ENCODE peak calls at places on chromosome 15, in five cellular contexts. B, E, A, S and C are unnamed samples.

GRCh38 chr15:54619180-54619579 is 577.6 kb downstream of the RSL24D1 start:
- DNase-seq in B (no peak), A (no peak), S (no peak), E (no peak), C (no peak)

GRCh38 chr15:32849769-32850668 is 132.2 kb downstream of the GREM1 start:
- DNase-seq in E (no peak), S (no peak), B (no peak), A (peak), C (peak)

GRCh38 chr15:67174864-67175573 is 79.4 kb downstream of the AAGAB start:
- DNase-seq in A (no peak), S (peak), E (peak), B (no peak), C (peak)

GRCh38 chr15:42385206-42385979 is 26.1 kb downstream of the CAPN3 start:
- DNase-seq in B (peak), A (peak), S (no peak), E (peak), C (peak)

GRCh38 chr15:35256555-35256954 is 171.5 kb upstream of the NANOGP8 start:
- DNase-seq in A (no peak), S (no peak), E (no peak), B (no peak), C (peak)

GRCh38 chr15:98718426-98719168 is 70.3 kb downstream of the IGF1R start:
- DNase-seq in S (no peak), A (no peak), B (no peak), E (no peak), C (no peak)

GRCh38 chr15:100867476-100867875 is 12.2 kb upstream of the ALDH1A3 start:
- DNase-seq in A (no peak), E (no peak), S (no peak), B (no peak), C (no peak)

GRCh38 chr15:57440799-57441198 is 64.5 kb downstream of the CGNL1 start:
- DNase-seq in S (peak), A (peak), B (no peak), E (no peak), C (no peak)

GRCh38 chr15:88018865-88019626 is 237.5 kb downstream of the NTRK3 start:
- DNase-seq in S (no peak), A (peak), E (no peak), B (no peak), C (peak)

GRCh38 chr15:85044251-85044853 is 62.7 kb downstream of the PDE8A start:
- DNase-seq in E (no peak), S (peak), A (peak), B (peak), C (peak)
- TF ChIP-seq CTCF in E (no peak), S (peak), A (peak), B (peak), C (peak)

GRCh38 chr15:29849716-29850115 is 27.4 kb upstream of the TJP1 start:
- DNase-seq in S (peak), E (no peak), B (no peak), A (no peak), C (peak)

GRCh38 chr15:29852201-29852600 is 29.9 kb upstream of the TJP1 start:
- DNase-seq in B (no peak), E (no peak), S (no peak), A (no peak), C (no peak)

GRCh38 chr15:29853211-29853987 is 31.1 kb upstream of the TJP1 start:
- DNase-seq in A (no peak), E (no peak), B (no peak), S (no peak), C (no peak)

GRCh38 chr15:29857196-29857595 is 34.9 kb upstream of the TJP1 start:
- DNase-seq in S (no peak), E (no peak), B (no peak), A (no peak), C (peak)

GRCh38 chr15:29854413-29854812 is 32.1 kb upstream of the TJP1 start:
- DNase-seq in S (no peak), E (no peak), A (no peak), B (no peak), C (peak)
- TF ChIP-seq CTCF in S (no peak), E (no peak), A (no peak), B (no peak), C (no peak)

DNA sequence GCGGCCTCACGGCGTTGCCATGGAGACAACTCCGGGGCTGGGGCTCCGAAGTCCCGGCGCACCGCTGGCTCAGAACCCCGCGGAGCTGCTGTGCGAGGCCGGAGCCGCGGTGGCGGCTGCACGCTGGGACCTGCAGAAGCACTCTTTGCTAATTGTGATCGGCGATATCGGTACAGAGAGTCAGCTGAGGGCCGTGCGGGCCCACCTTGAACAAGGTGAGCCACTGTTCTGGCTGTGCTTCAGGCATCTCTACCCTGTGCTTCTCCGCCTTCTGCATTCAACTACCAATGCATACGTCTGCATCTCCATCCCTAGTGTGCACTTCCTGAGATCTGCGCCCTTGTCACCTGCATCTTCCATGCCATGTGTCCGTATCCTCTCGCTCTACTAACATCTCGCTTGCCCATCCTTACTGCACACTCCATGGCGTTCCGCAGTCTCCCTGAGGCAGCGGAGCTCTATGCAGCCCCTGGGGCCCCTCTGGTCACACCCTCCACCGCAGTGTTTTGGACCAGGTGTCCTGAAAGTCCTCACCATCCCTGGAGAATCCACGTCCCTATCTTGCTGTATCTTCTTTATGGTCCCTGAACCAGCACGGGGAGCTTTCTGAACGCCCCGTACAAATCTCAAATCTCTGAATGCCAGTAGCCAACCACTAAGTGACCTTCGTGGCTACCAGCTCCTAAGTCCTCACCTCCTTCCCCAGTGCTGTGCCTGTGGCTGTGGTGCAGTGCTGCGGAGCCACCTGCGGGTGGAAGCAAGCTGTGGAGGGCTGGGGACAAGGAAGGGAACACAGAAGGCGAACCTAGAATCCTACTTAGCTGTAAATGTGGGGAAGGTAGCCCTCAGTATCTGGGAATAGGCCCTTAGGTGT is 6.2 kb upstream of the MAP1A start:
- DNase-seq in S (no peak), A (peak), E (peak), B (peak), C (peak)
- TF ChIP-seq CTCF in S (peak), A (peak), E (no peak), B (peak), C (no peak)

DNA sequence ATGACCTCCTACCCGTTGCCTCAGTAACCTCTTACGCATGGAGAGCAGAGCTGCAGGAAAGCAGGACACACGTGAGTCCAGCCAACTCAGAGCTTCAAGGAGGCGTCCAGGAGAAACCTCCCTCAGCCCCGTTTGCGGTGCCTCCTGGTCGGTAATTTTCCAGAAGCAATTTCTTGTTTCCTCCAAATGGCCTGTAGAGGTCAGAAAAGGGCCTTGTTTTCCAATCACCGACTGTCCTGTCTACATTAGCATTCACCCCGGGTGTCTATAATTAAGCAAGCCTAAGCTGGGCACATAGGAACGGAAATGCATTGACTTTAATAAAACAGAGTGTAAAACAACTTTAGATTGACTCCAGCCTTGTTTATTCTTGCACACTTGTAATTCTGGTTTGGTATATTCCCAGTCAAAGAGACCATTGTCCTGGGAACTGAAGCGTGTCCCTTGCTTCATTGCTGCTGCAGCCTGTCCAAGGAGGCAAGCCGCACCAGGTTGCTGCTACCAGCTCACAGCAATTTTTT is 836.2 kb downstream of the AGBL1 start:
- DNase-seq in A (peak), E (no peak), S (peak), B (peak), C (peak)
- TF ChIP-seq CTCF in A (peak), E (no peak), S (peak), B (peak), C (peak)

GRCh38 chr15:53453253-53454105 is 306.0 kb downstream of the WDR72 start:
- DNase-seq in A (no peak), B (no peak), S (no peak), E (no peak), C (no peak)
- TF ChIP-seq CTCF in A (no peak), B (no peak), S (no peak), E (peak), C (no peak)

GRCh38 chr15:48964898-48965297 is 1.2 kb upstream of the SHC4 start:
- DNase-seq in A (no peak), E (no peak), S (no peak), B (no peak), C (no peak)

GRCh38 chr15:48962662-48963523 is 826 bp downstream of the SHC4 start:
- DNase-seq in S (no peak), E (peak), A (peak), B (peak), C (peak)

GRCh38 chr15:48965972-48966371 is 2.3 kb upstream of the SHC4 start:
- DNase-seq in E (no peak), S (no peak), B (no peak), A (peak), C (peak)

GRCh38 chr15:48966595-48967301 is 3.0 kb upstream of the SHC4 start:
- DNase-seq in A (peak), B (no peak), S (peak), E (no peak), C (no peak)

GRCh38 chr15:48963524-48964113 is at the start of gene SHC4:
- DNase-seq in S (no peak), A (peak), E (peak), B (peak), C (peak)
- TF ChIP-seq CTCF in S (peak), A (peak), E (no peak), B (peak), C (peak)

GRCh38 chr15:89127054-89127702 is 38.9 kb downstream of the ABHD2 start:
- DNase-seq in B (no peak), A (peak), E (no peak), S (no peak), C (peak)

GRCh38 chr15:89130194-89130593 is 41.9 kb downstream of the ABHD2 start:
- DNase-seq in S (no peak), A (no peak), B (no peak), E (no peak), C (no peak)

GRCh38 chr15:89128320-89129122 is 40.3 kb downstream of the ABHD2 start:
- DNase-seq in A (no peak), E (no peak), S (no peak), B (no peak), C (no peak)

GRCh38 chr15:89129816-89130134 is 41.5 kb downstream of the ABHD2 start:
- DNase-seq in S (no peak), A (no peak), B (no peak), E (no peak), C (no peak)

DNA sequence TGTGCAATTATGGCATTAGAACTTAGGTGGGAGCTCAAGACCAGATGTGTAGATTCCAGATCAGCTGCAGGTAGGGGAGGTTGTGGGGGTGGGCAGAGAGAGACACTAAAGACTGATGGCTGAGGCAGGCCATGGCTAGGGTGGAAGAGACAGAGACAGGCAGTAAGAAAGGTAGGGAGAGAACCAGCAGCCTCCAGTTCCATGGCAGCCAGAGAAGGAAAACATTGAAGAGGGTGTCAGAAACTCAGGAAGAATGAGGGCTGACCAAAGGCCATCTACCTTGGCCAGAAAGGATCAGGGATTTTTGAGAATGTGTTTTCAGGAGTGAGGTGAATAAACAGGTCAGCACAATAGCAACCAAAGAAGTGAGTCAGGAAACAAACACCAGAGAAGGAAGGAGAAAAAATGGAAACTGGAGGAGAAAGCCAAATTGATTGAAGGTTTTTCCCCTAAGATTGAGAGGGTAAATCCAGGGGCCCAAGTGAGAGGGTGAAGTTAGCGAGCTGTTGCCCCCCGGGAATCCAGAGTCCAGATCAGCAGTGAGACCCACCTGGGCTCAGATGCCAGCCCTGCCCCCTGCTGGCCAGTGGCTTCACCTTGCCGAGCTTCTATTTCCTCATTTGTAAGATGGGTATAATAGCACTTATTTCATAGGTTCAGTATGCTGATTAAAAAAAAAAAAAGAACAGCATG is 41.0 kb downstream of the ABHD2 start:
- DNase-seq in B (peak), A (peak), S (no peak), E (no peak), C (peak)
- TF ChIP-seq CTCF in B (peak), A (peak), S (peak), E (no peak), C (peak)